ENCODE peak calls at places on chromosomes 2 and 18, in five cellular contexts. X, Q, Y, L and O are unnamed samples.
A peak's percentile ranks its signal among the peaks of the same experiment; 100 is the strongest.

GRCh38 chr18:22543764-22544163 is 126.0 kb upstream of the CTAGE1 start:
- DNase-seq in X (no peak), Q (no peak), Y (no peak), L (no peak), O (no peak)

GRCh38 chr18:36441872-36442271 is 144.4 kb downstream of the FHOD3 start:
- DNase-seq in X (peak; percentile 94), Q (peak; percentile 90), Y (no peak), L (no peak), O (no peak)

GRCh38 chr2:15730545-15731212 is 139.0 kb downstream of the DDX1 start:
- DNase-seq in X (peak; percentile 93), Q (peak; percentile 95), Y (peak; percentile 90), L (peak; percentile 98), O (no peak)

GRCh38 chr2:37698931-37699481 is 27.6 kb upstream of the CDC42EP3 start:
- DNase-seq in X (peak; percentile 75), Q (peak; percentile 74), Y (no peak), L (no peak), O (no peak)

GRCh38 chr2:124967325-124967724 is 942.2 kb downstream of the CNTNAP5 start:
- DNase-seq in X (no peak), Q (no peak), Y (no peak), L (no peak), O (no peak)

GRCh38 chr2:10382313-10383061 is 65.6 kb downstream of the ODC1 start:
- DNase-seq in X (no peak), Q (no peak), Y (no peak), L (no peak), O (peak; percentile 46)

GRCh38 chr2:130183500-130184373 is 1.7 kb downstream of the MZT2B start:
- DNase-seq in X (peak; percentile 35), Q (peak; percentile 26), Y (no peak), L (no peak), O (no peak)

GRCh38 chr2:100786297-100786658 is 33.7 kb upstream of the NPAS2 start:
- DNase-seq in X (peak; percentile 86), Q (peak; percentile 97), Y (no peak), L (peak; percentile 81), O (no peak)

GRCh38 chr2:54708584-54709340 is 14.7 kb upstream of the EML6 start:
- DNase-seq in X (peak; percentile 5), Q (no peak), Y (no peak), L (peak; percentile 85), O (peak; percentile 32)

GRCh38 chr2:59826177-59826576 is 727.3 kb downstream of the BCL11A start:
- DNase-seq in X (no peak), Q (no peak), Y (no peak), L (no peak), O (no peak)

GRCh38 chr2:196316050-196316430 is 144.7 kb upstream of the STK17B start:
- DNase-seq in X (no peak), Q (no peak), Y (no peak), L (no peak), O (no peak)

GRCh38 chr2:218892693-218893348 is 12.2 kb downstream of the WNT10A start:
- DNase-seq in X (peak; percentile 34), Q (peak; percentile 37), Y (peak; percentile 75), L (peak; percentile 95), O (peak; percentile 91)

GRCh38 chr2:217988014-217988839 is 14.6 kb downstream of the TNS1 start:
- DNase-seq in X (peak; percentile 73), Q (peak; percentile 41), Y (no peak), L (peak; percentile 95), O (peak; percentile 60)

GRCh38 chr2:117555965-117556364 is 258.5 kb upstream of the DDX18 start:
- DNase-seq in X (no peak), Q (no peak), Y (no peak), L (no peak), O (no peak)

DNA sequence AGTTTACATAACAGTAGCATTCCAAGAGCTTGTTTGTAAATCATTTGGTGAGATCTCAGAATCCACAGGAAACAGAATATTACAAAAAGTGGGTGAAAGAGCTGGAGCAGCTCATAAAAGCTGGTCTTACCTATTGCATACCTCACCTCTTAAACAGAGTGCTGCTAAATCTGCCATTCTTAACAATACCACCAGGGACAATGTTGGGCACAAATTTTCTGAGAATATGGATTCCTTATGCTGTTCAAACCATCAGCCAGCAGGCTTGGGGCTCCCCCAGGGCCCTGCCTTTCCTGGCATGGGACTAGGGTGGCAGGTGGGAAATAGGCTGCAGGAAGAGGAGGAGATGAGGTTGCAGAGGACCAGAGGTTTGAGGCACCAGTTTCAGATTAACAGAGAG is 55.6 kb downstream of the TGFA start:
- DNase-seq in X (no peak), Q (no peak), Y (no peak), L (no peak), O (no peak)
- TF ChIP-seq CTCF in X (peak; percentile 33), Q (no peak), Y (no peak), L (no peak), O (no peak)

DNA sequence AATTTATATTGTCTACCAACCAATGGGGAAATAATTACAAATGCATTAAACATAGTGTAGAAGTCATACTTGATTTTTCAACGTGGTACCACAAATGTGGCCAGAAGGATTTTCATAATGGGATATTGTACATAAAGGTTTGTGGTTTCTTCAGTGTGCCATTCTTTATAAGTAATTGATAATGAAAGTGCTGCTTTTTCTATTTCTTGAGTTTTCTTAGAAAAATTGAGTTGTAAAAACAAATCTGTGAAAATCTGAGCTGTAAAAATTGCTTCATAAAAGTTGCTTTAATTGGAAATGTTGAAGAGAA is 103.6 kb downstream of the KYNU start:
- DNase-seq in X (no peak), Q (no peak), Y (no peak), L (no peak), O (no peak)
- TF ChIP-seq CTCF in X (no peak), Q (no peak), Y (no peak), L (no peak), O (no peak)

DNA sequence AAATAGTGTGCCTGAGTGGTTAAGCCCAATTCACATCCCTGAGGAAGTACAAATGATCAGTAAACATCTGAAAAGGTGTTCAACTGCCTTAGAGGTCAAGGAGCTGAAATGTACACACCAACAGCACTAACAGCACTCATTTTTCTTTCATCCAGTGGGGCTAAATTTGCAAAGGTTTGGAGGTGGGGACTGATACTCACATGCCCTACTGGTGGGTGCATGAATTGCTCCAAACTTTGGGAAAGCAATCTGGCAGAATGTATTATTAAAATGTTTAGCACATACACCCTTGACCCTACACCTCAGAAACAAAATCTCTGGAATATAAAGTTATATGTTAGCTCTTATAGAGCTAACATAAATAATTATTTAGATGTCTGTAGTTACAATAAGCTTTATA is 19.0 kb upstream of the FAM178B start:
- DNase-seq in X (no peak), Q (no peak), Y (no peak), L (no peak), O (no peak)
- TF ChIP-seq CTCF in X (peak; percentile 38), Q (peak; percentile 21), Y (no peak), L (no peak), O (no peak)

GRCh38 chr2:231602874-231603467 is 10.3 kb downstream of the TEX44 start:
- DNase-seq in X (no peak), Q (no peak), Y (no peak), L (no peak), O (no peak)

GRCh38 chr2:231604101-231604684 is 11.5 kb downstream of the TEX44 start:
- DNase-seq in X (no peak), Q (no peak), Y (peak; percentile 85), L (peak; percentile 91), O (no peak)

GRCh38 chr2:231605607-231606091 is 13.0 kb downstream of the TEX44 start:
- DNase-seq in X (no peak), Q (no peak), Y (peak; percentile 87), L (no peak), O (no peak)

GRCh38 chr2:231604685-231605606 is 12.3 kb downstream of the TEX44 start:
- DNase-seq in X (peak; percentile 98), Q (peak; percentile 92), Y (peak; percentile 100), L (peak; percentile 100), O (peak; percentile 99)

GRCh38 chr2:231606941-231607340 is 14.3 kb downstream of the TEX44 start:
- DNase-seq in X (no peak), Q (no peak), Y (no peak), L (no peak), O (no peak)
- TF ChIP-seq CTCF in X (no peak), Q (no peak), Y (no peak), L (no peak), O (no peak)

DNA sequence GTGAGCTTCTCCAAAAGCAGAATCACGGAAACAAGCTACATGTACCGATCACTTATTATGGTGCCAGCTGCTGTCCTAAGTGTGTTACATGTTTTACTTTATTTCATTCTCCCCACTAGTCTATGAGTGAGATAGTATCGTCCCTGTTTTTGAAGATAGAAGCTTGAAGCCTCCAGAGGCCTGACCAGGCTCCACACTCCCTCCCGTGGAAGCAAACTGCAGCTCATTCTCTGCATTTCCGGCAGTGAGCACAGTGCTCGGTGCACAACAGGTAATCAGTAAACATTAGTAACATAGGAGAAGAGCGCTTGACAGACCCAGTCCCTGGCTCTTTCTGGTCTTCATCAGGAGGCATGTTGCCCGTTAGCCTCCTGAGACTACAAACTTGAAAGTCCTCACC is 72.9 kb downstream of the ZBTB7C start:
- DNase-seq in X (no peak), Q (no peak), Y (no peak), L (no peak), O (no peak)
- TF ChIP-seq CTCF in X (no peak), Q (no peak), Y (no peak), L (no peak), O (no peak)

DNA sequence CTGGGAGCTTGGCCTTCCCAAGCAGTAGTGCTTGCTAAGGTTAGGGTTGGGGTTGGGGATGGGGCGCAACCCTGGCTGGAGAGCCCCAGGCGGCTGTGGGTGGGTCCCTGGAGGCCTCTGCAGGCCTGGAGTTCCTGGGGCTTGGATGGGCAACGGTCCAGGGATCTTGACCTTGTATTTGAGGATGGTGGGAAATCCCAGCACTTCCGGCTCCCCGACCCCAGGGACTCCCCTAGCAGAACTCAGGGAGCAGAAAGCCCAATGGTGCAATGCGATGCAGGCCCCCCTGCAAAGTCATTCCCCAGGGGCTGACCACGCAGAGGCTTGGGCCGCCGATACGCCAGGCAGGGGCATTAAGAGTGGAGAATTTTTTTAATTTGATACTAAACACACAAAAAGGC is 12.5 kb upstream of the MLPH start:
- DNase-seq in X (no peak), Q (no peak), Y (peak; percentile 78), L (peak; percentile 89), O (no peak)
- TF ChIP-seq CTCF in X (no peak), Q (no peak), Y (no peak), L (no peak), O (no peak)

GRCh38 chr18:70705831-70706416 is 417.1 kb downstream of the SOCS6 start:
- DNase-seq in X (no peak), Q (no peak), Y (no peak), L (no peak), O (no peak)
- TF ChIP-seq CTCF in X (no peak), Q (no peak), Y (no peak), L (no peak), O (no peak)